ENCODE peak calls at places on chromosomes 12 and 14, in four cellular contexts. One of them, this sample, is unnamed. For H3K36me3, the result is how much of the 10 kb centered on the place peaks cover.

GRCh38 chr12:42099433-42099832 is 45.2 kb downstream of the GXYLT1 start:
- DNase-seq in upper lobe of right lung: no peak
- DNase-seq in fibroblast of lung: no peak
- DNase-seq in PC-3: no peak
- DNase-seq in this sample: no peak

GRCh38 chr14:27929823-27930347 is 836.7 kb upstream of the FOXG1 start:
- DNase-seq in upper lobe of right lung: no peak
- DNase-seq in fibroblast of lung: no peak
- DNase-seq in PC-3: no peak
- DNase-seq in this sample: no peak

GRCh38 chr12:46675736-46676135 is 150.1 kb downstream of the SLC38A4 start:
- DNase-seq in upper lobe of right lung: peak
- DNase-seq in fibroblast of lung: peak
- DNase-seq in PC-3: peak
- DNase-seq in this sample: no peak

GRCh38 chr12:89733579-89734201 is 25.1 kb upstream of the ATP2B1 start:
- DNase-seq in upper lobe of right lung: no peak
- DNase-seq in fibroblast of lung: peak
- DNase-seq in PC-3: peak
- DNase-seq in this sample: no peak

GRCh38 chr12:112357214-112357613 is 25.0 kb downstream of the HECTD4 start:
- DNase-seq in upper lobe of right lung: no peak
- DNase-seq in fibroblast of lung: no peak
- DNase-seq in PC-3: no peak
- DNase-seq in this sample: no peak

GRCh38 chr14:36315159-36315853 is 5.1 kb downstream of the MBIP start:
- DNase-seq in upper lobe of right lung: no peak
- DNase-seq in fibroblast of lung: no peak
- DNase-seq in PC-3: no peak
- DNase-seq in this sample: no peak

GRCh38 chr14:100634026-100634425 is 46.8 kb upstream of the BEGAIN start:
- DNase-seq in upper lobe of right lung: no peak
- DNase-seq in fibroblast of lung: no peak
- DNase-seq in PC-3: no peak
- DNase-seq in this sample: peak

GRCh38 chr12:95321516-95322246 is 104.1 kb downstream of the VEZT start:
- DNase-seq in upper lobe of right lung: no peak
- DNase-seq in fibroblast of lung: no peak
- DNase-seq in PC-3: no peak
- DNase-seq in this sample: no peak

GRCh38 chr14:59325906-59326305 is 137.4 kb downstream of the DAAM1 start:
- DNase-seq in upper lobe of right lung: no peak
- DNase-seq in fibroblast of lung: peak
- DNase-seq in PC-3: no peak
- DNase-seq in this sample: no peak

GRCh38 chr12:116964004-116964739 is 53.4 kb downstream of the FBXW8 start:
- DNase-seq in upper lobe of right lung: no peak
- DNase-seq in fibroblast of lung: no peak
- DNase-seq in PC-3: no peak
- DNase-seq in this sample: no peak

GRCh38 chr12:1691123-1692007 is 495 bp downstream of the ADIPOR2 start:
- DNase-seq in upper lobe of right lung: peak
- DNase-seq in fibroblast of lung: no peak
- DNase-seq in PC-3: peak
- DNase-seq in this sample: peak

GRCh38 chr14:49977126-49977841 is 84.4 kb downstream of the ARF6 start:
- DNase-seq in upper lobe of right lung: no peak
- DNase-seq in fibroblast of lung: no peak
- DNase-seq in PC-3: no peak
- DNase-seq in this sample: no peak

GRCh38 chr12:11695321-11695720 is 45.8 kb downstream of the ETV6 start:
- DNase-seq in upper lobe of right lung: no peak
- DNase-seq in fibroblast of lung: peak
- DNase-seq in PC-3: no peak
- DNase-seq in this sample: no peak

GRCh38 chr12:104377507-104377812 is 73.9 kb downstream of the EID3 start:
- DNase-seq in upper lobe of right lung: no peak
- DNase-seq in fibroblast of lung: no peak
- DNase-seq in PC-3: no peak
- DNase-seq in this sample: no peak

GRCh38 chr14:33539918-33540357 is 410.9 kb downstream of the EGLN3 start:
- DNase-seq in upper lobe of right lung: no peak
- DNase-seq in fibroblast of lung: no peak
- DNase-seq in PC-3: peak
- DNase-seq in this sample: no peak

GRCh38 chr12:68012712-68013111 is 23.5 kb downstream of the IFNG-AS1 start:
- DNase-seq in upper lobe of right lung: no peak
- DNase-seq in fibroblast of lung: no peak
- DNase-seq in PC-3: no peak
- DNase-seq in this sample: no peak

GRCh38 chr12:132362966-132363660 is 33.7 kb upstream of the GALNT9 start:
- DNase-seq in upper lobe of right lung: peak
- DNase-seq in fibroblast of lung: no peak
- DNase-seq in PC-3: no peak
- DNase-seq in this sample: peak

GRCh38 chr14:40222996-40223395 is 790.8 kb upstream of the FBXO33 start:
- DNase-seq in upper lobe of right lung: no peak
- DNase-seq in fibroblast of lung: no peak
- DNase-seq in PC-3: no peak
- DNase-seq in this sample: no peak

GRCh38 chr14:40216976-40217375 is 784.7 kb upstream of the FBXO33 start:
- DNase-seq in upper lobe of right lung: no peak
- DNase-seq in fibroblast of lung: no peak
- DNase-seq in PC-3: no peak
- DNase-seq in this sample: peak

GRCh38 chr14:40218282-40218941 is 786.2 kb upstream of the FBXO33 start:
- DNase-seq in upper lobe of right lung: no peak
- DNase-seq in fibroblast of lung: no peak
- DNase-seq in PC-3: peak
- DNase-seq in this sample: no peak

GRCh38 chr14:40219032-40219431 is 786.8 kb upstream of the FBXO33 start:
- DNase-seq in upper lobe of right lung: no peak
- DNase-seq in fibroblast of lung: no peak
- DNase-seq in PC-3: no peak
- DNase-seq in this sample: no peak

DNA sequence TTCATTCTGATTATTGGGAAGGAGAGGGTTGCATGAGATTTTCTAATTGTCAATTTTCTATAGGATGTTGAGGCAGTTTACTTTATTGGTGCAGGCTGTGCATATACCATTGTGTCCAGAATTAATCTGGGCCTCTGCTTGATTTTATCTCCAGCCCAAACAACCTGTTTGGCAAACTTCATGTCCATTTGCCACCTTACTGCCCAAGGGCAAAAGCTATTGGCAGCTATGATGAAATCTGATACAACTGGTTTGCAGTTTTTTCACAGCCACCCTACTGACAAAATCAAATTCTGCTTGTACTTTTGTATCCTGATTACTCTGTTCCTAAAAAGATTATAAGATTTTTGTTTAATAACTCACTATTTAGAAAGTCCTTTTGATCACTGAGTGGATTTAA is 789.2 kb upstream of the FBXO33 start:
- DNase-seq in upper lobe of right lung: no peak
- DNase-seq in fibroblast of lung: no peak
- DNase-seq in PC-3: peak
- DNase-seq in this sample: no peak
- H3K36me3 ChIP-seq in upper lobe of right lung: under half
- H3K36me3 ChIP-seq in fibroblast of lung: under half
- H3K36me3 ChIP-seq in PC-3: under half
- H3K36me3 ChIP-seq in this sample: under half

DNA sequence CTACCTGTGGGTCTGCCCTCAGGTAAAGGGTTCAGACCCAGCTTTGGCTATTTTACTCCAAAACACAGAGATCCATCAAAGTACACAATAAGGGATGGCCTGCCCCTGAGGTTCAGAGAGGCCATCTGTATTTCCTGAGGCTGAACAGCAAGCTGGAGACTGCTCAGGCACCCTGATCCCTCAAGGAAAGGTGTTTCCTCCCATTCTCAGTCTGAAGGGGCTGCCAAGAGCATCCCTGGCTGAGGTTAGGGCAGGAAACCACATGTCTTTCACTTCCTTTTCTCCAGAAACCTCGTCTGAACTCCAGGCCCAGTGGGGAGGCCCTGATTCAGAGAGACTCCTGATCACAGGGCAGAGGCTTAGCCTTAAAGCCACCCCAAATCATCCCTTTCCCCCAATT is 1.5 kb downstream of the RILPL1 start:
- DNase-seq in upper lobe of right lung: no peak
- DNase-seq in fibroblast of lung: no peak
- DNase-seq in PC-3: no peak
- DNase-seq in this sample: no peak
- H3K4me3 ChIP-seq in upper lobe of right lung: peak
- H3K4me3 ChIP-seq in fibroblast of lung: peak
- H3K4me3 ChIP-seq in PC-3: peak
- H3K4me3 ChIP-seq in this sample: peak

GRCh38 chr12:49030119-49030518 is 11.5 kb upstream of the PRKAG1 start:
- DNase-seq in upper lobe of right lung: no peak
- DNase-seq in fibroblast of lung: no peak
- DNase-seq in PC-3: no peak
- DNase-seq in this sample: no peak
- H3K36me3 ChIP-seq in upper lobe of right lung: half or more
- H3K36me3 ChIP-seq in fibroblast of lung: under half
- H3K36me3 ChIP-seq in PC-3: under half
- H3K36me3 ChIP-seq in this sample: under half

GRCh38 chr12:32106517-32107366 is at the start of gene BICD1:
- DNase-seq in upper lobe of right lung: peak
- DNase-seq in fibroblast of lung: peak
- DNase-seq in PC-3: peak
- DNase-seq in this sample: peak
- H3K4me3 ChIP-seq in upper lobe of right lung: peak
- H3K4me3 ChIP-seq in fibroblast of lung: peak
- H3K4me3 ChIP-seq in PC-3: peak
- H3K4me3 ChIP-seq in this sample: peak

DNA sequence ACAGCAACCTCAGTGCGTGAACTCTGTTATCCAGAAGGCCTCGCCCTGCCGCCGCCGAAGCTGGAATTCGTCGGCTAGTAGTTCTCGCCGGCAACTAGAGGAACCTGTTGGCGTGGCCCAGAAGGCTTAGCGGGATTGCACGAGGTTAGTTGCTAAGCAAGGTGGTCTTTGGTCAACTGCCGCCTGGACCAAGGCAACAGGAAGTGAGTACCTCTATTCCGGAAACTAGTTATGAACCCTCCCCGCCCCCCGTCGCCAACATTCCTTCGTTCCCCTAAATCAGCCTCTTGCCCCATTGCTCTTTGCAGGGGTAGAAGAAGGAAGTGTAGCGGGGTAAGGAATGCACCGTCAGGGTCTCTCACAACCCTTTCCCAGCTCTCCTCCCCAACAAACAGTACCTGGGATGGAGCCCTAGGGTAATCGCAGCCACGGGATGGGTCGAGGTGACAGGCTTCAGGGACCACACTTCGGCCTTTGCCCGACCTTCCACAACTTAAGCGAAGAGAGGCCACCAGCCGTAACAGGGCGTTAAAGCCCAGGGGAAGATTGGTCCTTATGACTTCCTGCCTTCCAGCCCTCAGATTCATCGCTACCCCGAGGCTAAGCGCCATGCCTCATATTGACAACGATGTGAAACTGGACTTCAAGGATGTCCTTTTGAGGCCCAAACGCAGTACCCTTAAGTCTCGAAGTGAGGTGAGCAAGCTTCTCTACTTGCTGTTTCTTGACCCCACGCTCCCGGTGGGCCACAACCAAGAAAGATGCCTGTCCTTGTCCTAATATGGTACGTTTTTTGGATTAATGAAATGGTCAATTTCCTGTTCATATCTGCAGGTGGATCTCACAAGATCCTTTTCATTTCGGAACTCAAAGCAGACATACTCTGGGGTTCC is at the start of gene GMPR2:
- DNase-seq in upper lobe of right lung: no peak
- DNase-seq in fibroblast of lung: no peak
- DNase-seq in PC-3: no peak
- DNase-seq in this sample: no peak
- H3K36me3 ChIP-seq in upper lobe of right lung: under half
- H3K36me3 ChIP-seq in fibroblast of lung: under half
- H3K36me3 ChIP-seq in PC-3: under half
- H3K36me3 ChIP-seq in this sample: under half

This sample was measured in left lung.